ENCODE peak calls at places on chromosomes 12 and 14, in seven cellular contexts. C is HepG2, D is adrenal gland, I is Peyer's patch, U is endothelial cell, L is tibial artery, E is BJ. Z is an unnamed sample.
A peak's percentile ranks its signal among the peaks of the same experiment; 100 is the strongest.

GRCh38 chr14:76051717-76052459 is 66.3 kb downstream of the IFT43 start:
- DNase-seq in C (no peak), E (no peak), U (no peak), D (no peak), I (no peak), L (no peak), Z (no peak)

GRCh38 chr14:70045715-70046535 is 142.8 kb downstream of the SLC8A3 start:
- DNase-seq in I (no peak), E (no peak), U (peak; percentile 86), D (peak; percentile 76), C (peak; percentile 73), L (no peak), Z (peak; percentile 74)

GRCh38 chr12:42921741-42922511 is 332.4 kb upstream of the PRICKLE1 start:
- DNase-seq in I (no peak), L (no peak), C (no peak), D (no peak), E (peak; percentile 67), U (no peak), Z (no peak)

GRCh38 chr12:77062846-77063461 is 2.4 kb downstream of the E2F7 start:
- DNase-seq in L (no peak), U (no peak), E (no peak), C (no peak), D (no peak), I (no peak), Z (no peak)

GRCh38 chr14:95235767-95236166 is 78.4 kb upstream of the DICER1 start:
- DNase-seq in E (no peak), C (no peak), U (no peak), I (no peak), L (no peak), D (no peak), Z (no peak)

GRCh38 chr12:3102721-3103410 is 25.7 kb downstream of the TSPAN9 start:
- DNase-seq in E (no peak), I (no peak), U (no peak), D (no peak), L (no peak), C (no peak), Z (no peak)

GRCh38 chr12:125159687-125160086 is 94.5 kb downstream of the AACS start:
- DNase-seq in D (no peak), U (no peak), L (no peak), I (no peak), C (no peak), E (no peak), Z (no peak)

GRCh38 chr12:62701492-62701891 is 233.5 kb downstream of the PPM1H start:
- DNase-seq in I (no peak), U (no peak), L (no peak), D (no peak), E (no peak), C (peak; percentile 13), Z (no peak)

GRCh38 chr12:124453419-124454351 is 113.7 kb downstream of the NCOR2 start:
- DNase-seq in D (peak; percentile 90), E (peak; percentile 34), L (peak; percentile 97), I (peak; percentile 83), U (no peak), C (no peak), Z (peak; percentile 39)

GRCh38 chr12:21073129-21073528 is 57.9 kb upstream of the SLCO1B1 start:
- DNase-seq in E (no peak), C (no peak), U (no peak), D (no peak), L (no peak), I (no peak), Z (no peak)

GRCh38 chr12:116319316-116319715 is 41.8 kb upstream of the MED13L start:
- DNase-seq in L (no peak), C (no peak), U (no peak), I (no peak), E (no peak), D (no peak), Z (no peak)

GRCh38 chr14:25836647-25837046 is 761.2 kb downstream of the NOVA1 start:
- DNase-seq in I (no peak), E (no peak), L (no peak), U (no peak), C (no peak), D (no peak), Z (no peak)

GRCh38 chr12:64782181-64782580 is 23.0 kb upstream of the GNS start:
- DNase-seq in D (no peak), L (no peak), E (no peak), C (no peak), U (no peak), I (no peak), Z (no peak)

GRCh38 chr12:107493646-107494045 is 192.0 kb upstream of the PWP1 start:
- DNase-seq in E (no peak), C (no peak), D (no peak), L (no peak), I (no peak), U (no peak), Z (no peak)

GRCh38 chr12:61848893-61849292 is 411.3 kb upstream of the USP15 start:
- DNase-seq in E (no peak), L (no peak), I (no peak), U (no peak), C (no peak), D (no peak), Z (no peak)

GRCh38 chr12:113899844-113900471 is 66.2 kb downstream of the RBM19 start:
- DNase-seq in I (no peak), U (no peak), D (no peak), L (no peak), E (no peak), C (no peak), Z (no peak)

GRCh38 chr12:642633-643477 is 20.4 kb downstream of the NINJ2 start:
- DNase-seq in I (peak; percentile 83), C (no peak), E (no peak), D (peak; percentile 71), U (peak; percentile 75), L (peak; percentile 87), Z (peak; percentile 75)

GRCh38 chr12:132270969-132271754 is 58.2 kb downstream of the GALNT9 start:
- DNase-seq in I (no peak), L (no peak), U (no peak), D (no peak), E (no peak), C (no peak), Z (no peak)

GRCh38 chr12:64903738-64904137 is 79.3 kb downstream of the TBC1D30 start:
- DNase-seq in I (no peak), E (no peak), U (no peak), C (no peak), L (no peak), D (no peak), Z (no peak)

GRCh38 chr12:55830601-55831406 is 1.4 kb upstream of the DNAJC14 start:
- DNase-seq in C (peak; percentile 45), D (peak; percentile 70), U (peak; percentile 60), L (peak; percentile 87), I (peak; percentile 49), E (no peak), Z (peak; percentile 69)

DNA sequence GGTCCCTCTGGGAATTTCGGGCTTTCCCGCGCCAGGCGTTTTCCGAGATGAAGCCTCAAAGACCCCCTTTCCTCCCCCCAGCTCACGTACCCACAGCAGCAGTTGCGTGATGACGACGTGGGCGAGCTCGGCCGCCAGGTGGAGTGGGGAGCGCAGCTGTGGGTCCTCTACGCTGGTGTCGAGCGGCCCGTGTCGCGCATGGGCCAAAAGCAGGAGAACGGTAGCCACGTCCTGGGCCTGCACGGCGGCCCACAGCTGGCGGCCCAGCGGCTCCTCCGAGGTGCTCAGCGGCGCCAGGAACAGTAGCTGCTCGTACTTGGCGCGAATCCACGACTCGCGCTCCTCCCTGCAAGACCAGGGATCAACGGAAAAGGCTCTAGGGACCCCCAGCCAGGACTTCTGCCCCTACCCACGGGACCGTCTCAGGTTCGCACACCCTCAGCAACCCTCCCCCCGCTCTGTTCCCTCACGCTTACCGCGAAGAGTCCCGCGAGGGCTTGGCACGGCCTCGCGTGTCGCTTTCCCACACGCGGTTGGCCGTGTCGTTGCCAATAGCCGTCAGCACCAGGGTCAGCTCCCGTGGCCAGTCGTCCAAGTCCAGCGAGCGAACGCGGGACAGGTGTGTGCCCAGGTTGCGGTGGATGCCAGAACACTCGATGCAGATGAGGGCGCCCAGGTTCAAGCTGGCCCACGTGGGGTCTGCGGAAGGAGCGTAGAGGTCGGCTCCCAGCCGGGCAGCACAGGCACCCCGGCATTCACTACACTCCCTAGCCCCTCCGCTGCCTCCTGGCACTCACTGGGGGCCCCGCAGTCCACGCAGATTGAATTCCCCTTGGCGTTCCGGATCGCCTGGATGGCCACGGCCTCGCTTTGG is 11.4 kb downstream of the AGAP2 start:
- DNase-seq in E (no peak), I (no peak), L (no peak), C (no peak), U (peak; percentile 43), D (peak; percentile 56), Z (peak; percentile 79)
- TF ChIP-seq CTCF in E (peak; percentile 61), I (peak; percentile 29), L (peak; percentile 31), C (peak; percentile 12), U (no peak), D (no peak), Z (no peak)

DNA sequence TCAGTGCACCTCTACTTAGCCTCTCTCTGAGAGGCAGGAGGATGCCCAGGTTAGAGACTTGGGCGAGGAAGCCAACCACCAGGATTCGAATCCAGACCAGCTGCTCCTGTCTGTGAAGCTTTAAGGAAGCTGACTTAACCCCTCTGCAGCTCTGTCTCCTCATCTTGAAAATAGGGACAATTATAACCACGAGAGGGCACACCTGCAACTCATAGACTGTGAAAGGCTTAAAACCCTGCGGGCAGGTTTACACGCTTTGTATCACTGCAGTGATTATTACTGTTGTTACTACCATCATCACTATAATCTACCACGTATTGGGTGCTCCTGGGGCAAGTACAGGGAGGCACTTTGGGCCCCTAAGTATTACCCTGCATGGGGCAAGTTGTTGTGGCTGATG is 379.8 kb downstream of the VRK1 start:
- DNase-seq in E (no peak), C (peak; percentile 18), I (no peak), L (no peak), U (peak; percentile 15), D (no peak), Z (no peak)
- TF ChIP-seq CTCF in E (no peak), C (peak; percentile 47), I (peak; percentile 42), L (no peak), U (no peak), D (no peak), Z (no peak)

GRCh38 chr14:34203271-34203722 is 252.4 kb upstream of the EGLN3 start:
- DNase-seq in U (no peak), D (no peak), L (no peak), I (no peak), E (peak; percentile 22), C (no peak), Z (no peak)
- TF ChIP-seq CTCF in U (no peak), D (no peak), L (no peak), I (no peak), E (no peak), C (no peak), Z (no peak)

GRCh38 chr12:12726543-12727093 is 9.4 kb downstream of the CDKN1B start:
- DNase-seq in E (peak; percentile 75), U (no peak), C (no peak), L (no peak), I (no peak), D (no peak), Z (no peak)

GRCh38 chr12:12725956-12726542 is 8.9 kb downstream of the CDKN1B start:
- DNase-seq in U (no peak), E (no peak), L (no peak), C (no peak), D (no peak), I (no peak), Z (no peak)

GRCh38 chr12:12724421-12725085 is 7.4 kb downstream of the CDKN1B start:
- DNase-seq in D (no peak), L (no peak), C (no peak), I (no peak), E (no peak), U (no peak), Z (peak; percentile 34)

GRCh38 chr12:12723681-12724420 is 6.7 kb downstream of the CDKN1B start:
- DNase-seq in L (peak; percentile 75), U (peak; percentile 44), D (peak; percentile 62), E (no peak), I (peak; percentile 35), C (no peak), Z (peak; percentile 65)

GRCh38 chr12:12725086-12725955 is 8.2 kb downstream of the CDKN1B start:
- DNase-seq in I (peak; percentile 96), U (peak; percentile 72), L (peak; percentile 98), D (peak; percentile 93), E (peak; percentile 99), C (peak; percentile 97), Z (peak; percentile 84)
- TF ChIP-seq CTCF in I (peak; percentile 22), U (no peak), L (no peak), D (no peak), E (no peak), C (no peak), Z (no peak)

Z was measured in nephron progenitor cell.